ENCODE peak calls at places on chromosomes 5 and 9, in five cellular contexts. Y is NCI-H774, A is HuH-7, E is hypothalamus, Q is NCI-H1092. S is an unnamed sample.

GRCh38 chr5:34914671-34915138 is 599 bp downstream of the RAD1 start:
- DNase-seq in E (peak), A (peak), Y (no peak), Q (no peak), S (no peak)

GRCh38 chr5:77396017-77396416 is 96.1 kb downstream of the WDR41 start:
- DNase-seq in E (no peak), Q (no peak), Y (no peak), A (no peak), S (no peak)

GRCh38 chr5:78647838-78648358 is 674 bp downstream of the LHFPL2 start:
- DNase-seq in E (peak), A (peak), Q (no peak), Y (no peak), S (no peak)

GRCh38 chr9:127018935-127019334 is 103.5 kb downstream of the ANGPTL2 start:
- DNase-seq in E (no peak), Y (no peak), A (no peak), Q (no peak), S (no peak)

GRCh38 chr5:1172007-1172581 is 29.3 kb upstream of the SLC6A19 start:
- DNase-seq in Y (no peak), Q (no peak), E (no peak), A (no peak), S (no peak)

GRCh38 chr5:146877783-146878470 is 630 bp downstream of the PPP2R2B start:
- DNase-seq in Q (no peak), E (peak), Y (peak), A (no peak), S (peak)

GRCh38 chr5:149271717-149272558 is at the start of gene AFAP1L1:
- DNase-seq in Q (no peak), A (peak), Y (peak), E (peak), S (peak)

GRCh38 chr5:543755-544674 is 19.8 kb upstream of the SLC9A3 start:
- DNase-seq in A (no peak), E (no peak), Y (no peak), Q (no peak), S (peak)

GRCh38 chr9:11871832-11872231 is 821.4 kb upstream of the TYRP1 start:
- DNase-seq in E (no peak), A (no peak), Q (peak), Y (peak), S (no peak)

GRCh38 chr9:130825051-130825651 is 9.9 kb upstream of the ABL1 start:
- DNase-seq in A (peak), E (no peak), Y (no peak), Q (no peak), S (no peak)

S was measured in activated gamma-delta T cell treated with Interleukin-2 at 50 U/mL for 16 hours.